ENCODE peak calls at places on chromosomes 4 and X, in five cellular contexts. K is B cell, J is neural crest cell, H is heart right ventricle, A is left cardiac atrium. B is an unnamed sample.

GRCh38 chr4:73446336-73446938 is 10.4 kb downstream of the AFP start:
- DNase-seq in H (no peak), K (peak; percentile 20), J (no peak), A (no peak), B (no peak)

GRCh38 chr4:15665738-15666365 is 10.7 kb upstream of the FBXL5 start:
- DNase-seq in H (peak; percentile 16), J (no peak), K (no peak), A (no peak), B (no peak)

GRCh38 chr4:56757821-56758400 is 63.6 kb downstream of the SPINK2 start:
- DNase-seq in J (no peak), H (no peak), A (peak; percentile 28), K (peak; percentile 68), B (peak; percentile 83)

GRCh38 chrX:153474266-153474665 is 3.9 kb upstream of the HAUS7 start:
- DNase-seq in H (no peak), A (no peak), K (no peak), J (no peak), B (no peak)

GRCh38 chrX:56113785-56114436 is 118.2 kb upstream of the KLF8 start:
- DNase-seq in K (no peak), A (no peak), J (no peak), H (no peak), B (no peak)

GRCh38 chrX:338836-339400 is 20.3 kb upstream of the GTPBP6 start:
- DNase-seq in K (peak; percentile 18), H (no peak), A (peak; percentile 19), J (no peak), B (peak; percentile 40)

GRCh38 chr4:87783781-87784180 is 15.6 kb upstream of the IBSP start:
- DNase-seq in K (no peak), H (no peak), A (no peak), J (no peak), B (no peak)

GRCh38 chr4:102678107-102678506 is 82.7 kb downstream of the MANBA start:
- DNase-seq in A (no peak), J (no peak), H (no peak), K (no peak), B (no peak)

GRCh38 chrX:13658602-13659001 is 5.7 kb downstream of the TCEANC start:
- DNase-seq in J (no peak), A (no peak), K (peak; percentile 68), H (peak; percentile 11), B (no peak)

GRCh38 chr4:39045791-39046221 is 13.6 kb upstream of the TMEM156 start:
- DNase-seq in K (peak; percentile 39), H (no peak), J (no peak), A (no peak), B (no peak)

GRCh38 chr4:107578321-107578720 is 141.7 kb downstream of the PAPSS1 start:
- DNase-seq in H (no peak), J (no peak), A (no peak), K (no peak), B (no peak)

GRCh38 chr4:176735300-176735699 is 57.4 kb downstream of the VEGFC start:
- DNase-seq in K (no peak), J (no peak), A (no peak), H (no peak), B (no peak)

GRCh38 chrX:70437921-70438665 is 6.5 kb upstream of the DLG3 start:
- DNase-seq in H (no peak), A (no peak), K (no peak), J (no peak), B (no peak)

GRCh38 chr4:2572076-2572475 is 35.6 kb downstream of the FAM193A start:
- DNase-seq in K (no peak), A (no peak), H (no peak), J (no peak), B (no peak)

GRCh38 chr4:133960975-133961374 is 240.6 kb downstream of the PABPC4L start:
- DNase-seq in A (no peak), K (no peak), H (no peak), J (no peak), B (no peak)

GRCh38 chr4:79492148-79492547 is 84.1 kb upstream of the GK2 start:
- DNase-seq in H (peak; percentile 78), K (no peak), A (peak; percentile 29), J (no peak), B (no peak)

GRCh38 chrX:17242470-17242869 is 132.5 kb upstream of the NHS start:
- DNase-seq in A (no peak), J (peak; percentile 66), K (peak; percentile 25), H (peak; percentile 28), B (no peak)

GRCh38 chr4:4492161-4492847 is 49.5 kb downstream of the STX18 start:
- DNase-seq in H (no peak), J (no peak), K (peak; percentile 11), A (no peak), B (no peak)

GRCh38 chr4:26731342-26731741 is 129.3 kb upstream of the STIM2 start:
- DNase-seq in A (no peak), K (no peak), H (no peak), J (no peak), B (no peak)

GRCh38 chr4:40395908-40396806 is 61.0 kb downstream of the CHRNA9 start:
- DNase-seq in H (peak; percentile 36), A (peak; percentile 45), J (peak; percentile 9), K (no peak), B (peak; percentile 72)

GRCh38 chr4:158938462-158939044 is 164.3 kb upstream of the RAPGEF2 start:
- DNase-seq in J (no peak), K (no peak), A (no peak), H (no peak), B (no peak)

GRCh38 chr4:142345909-142346308 is 500.2 kb downstream of the INPP4B start:
- DNase-seq in A (no peak), H (no peak), J (no peak), K (no peak), B (no peak)

GRCh38 chrX:39675619-39676018 is 422.1 kb downstream of the BCOR start:
- DNase-seq in H (peak; percentile 76), J (no peak), K (no peak), A (peak; percentile 73), B (peak; percentile 91)

GRCh38 chr4:123555500-123556273 is 159.1 kb downstream of the SPRY1 start:
- DNase-seq in A (peak; percentile 91), J (no peak), H (peak; percentile 87), K (no peak), B (peak; percentile 92)

GRCh38 chr4:7375427-7375826 is 59.3 kb downstream of the PSAPL1 start:
- DNase-seq in J (no peak), H (no peak), A (no peak), K (no peak), B (no peak)

GRCh38 chr4:1178300-1179088 is 6.1 kb upstream of the SPON2 start:
- DNase-seq in H (no peak), J (no peak), A (no peak), K (no peak), B (peak; percentile 47)

GRCh38 chr4:156771171-156771837 is 200.3 kb downstream of the PDGFC start:
- DNase-seq in J (no peak), K (no peak), A (no peak), H (no peak), B (no peak)

GRCh38 chr4:145679520-145679919 is 426 bp upstream of the C4orf51 start:
- DNase-seq in H (peak; percentile 30), K (no peak), J (no peak), A (peak; percentile 37), B (peak; percentile 69)

GRCh38 chr4:94570558-94570957 is 118.8 kb downstream of the PDLIM5 start:
- DNase-seq in J (no peak), K (no peak), A (no peak), H (no peak), B (no peak)

B was measured in sigmoid colon.